ENCODE peak calls at places on chromosomes 5 and 9, in seven cellular contexts. R, J, D, C, G, Y and Q are unnamed samples.

GRCh38 chr5:65334077-65334476 is 147.6 kb downstream of the ADAMTS6 start:
- DNase-seq in R (no peak), J (no peak), D (no peak), C (peak), G (peak), Y (no peak), Q (peak)

GRCh38 chr9:134229466-134230091 is 65.2 kb upstream of the RNU6ATAC start:
- DNase-seq in R (no peak), J (no peak), D (no peak), C (no peak), G (no peak), Y (no peak), Q (no peak)

GRCh38 chr9:70924905-70925547 is 196.4 kb downstream of the TRPM3 start:
- DNase-seq in R (peak), J (peak), D (peak), C (peak), G (peak), Y (peak), Q (peak)

GRCh38 chr9:105270711-105271110 is 26.3 kb downstream of the SLC44A1 start:
- DNase-seq in R (no peak), J (no peak), D (no peak), C (no peak), G (no peak), Y (no peak), Q (no peak)

GRCh38 chr9:121440265-121440664 is 59.4 kb downstream of the GGTA1 start:
- DNase-seq in R (no peak), J (peak), D (no peak), C (no peak), G (no peak), Y (no peak), Q (no peak)

GRCh38 chr5:126508251-126508961 is 85.2 kb downstream of the GRAMD2B start:
- DNase-seq in R (no peak), J (no peak), D (no peak), C (no peak), G (no peak), Y (no peak), Q (no peak)

GRCh38 chr5:180608572-180609310 is 17.4 kb upstream of the SCGB3A1 start:
- DNase-seq in R (no peak), J (no peak), D (no peak), C (no peak), G (no peak), Y (no peak), Q (no peak)

GRCh38 chr9:90333226-90333625 is 309.4 kb downstream of the DIRAS2 start:
- DNase-seq in R (no peak), J (no peak), D (no peak), C (no peak), G (no peak), Y (no peak), Q (no peak)

GRCh38 chr5:6291961-6292360 is 86.4 kb downstream of the MED10 start:
- DNase-seq in R (no peak), J (no peak), D (peak), C (peak), G (peak), Y (no peak), Q (peak)

GRCh38 chr9:123387686-123388085 is 31.7 kb downstream of the CRB2 start:
- DNase-seq in R (no peak), J (no peak), D (no peak), C (no peak), G (no peak), Y (no peak), Q (no peak)

GRCh38 chr5:89338935-89339334 is 456.0 kb upstream of the MEF2C start:
- DNase-seq in R (no peak), J (no peak), D (no peak), C (no peak), G (peak), Y (no peak), Q (peak)